ENCODE peak calls at places on chromosomes 16 and 17, in five cellular contexts. N is mesendoderm, D is H1, P is neuronal stem cell, T is H9. G is an unnamed sample. For H3K79me1, the result is how much of the 10 kb centered on the place peaks cover.

GRCh38 chr17:82860606-82861392 is 21.0 kb upstream of the ZNF750 start:
- DNase-seq in P (no peak), T (no peak), N (no peak), D (no peak), G (no peak)

GRCh38 chr17:14926526-14927122 is 338.5 kb downstream of the PMP22 start:
- DNase-seq in P (peak), N (peak), T (peak), D (peak), G (peak)

GRCh38 chr16:12311309-12311708 is 334.8 kb downstream of the SNX29 start:
- DNase-seq in T (peak), D (peak), N (peak), P (no peak), G (no peak)

GRCh38 chr16:88534731-88535141 is 35.5 kb upstream of the ZC3H18 start:
- DNase-seq in P (no peak), T (no peak), D (no peak), N (peak), G (peak)

GRCh38 chr17:47776330-47777197 is 43.5 kb downstream of the TBX21 start:
- DNase-seq in P (no peak), N (peak), D (no peak), T (peak), G (peak)

GRCh38 chr17:20114466-20114865 is 105.3 kb downstream of the SPECC1 start:
- DNase-seq in T (no peak), N (no peak), P (no peak), D (no peak), G (peak)

GRCh38 chr16:49521706-49522325 is 148.2 kb downstream of the C16orf78 start:
- DNase-seq in N (no peak), T (no peak), P (no peak), D (no peak), G (no peak)

GRCh38 chr17:10327640-10328039 is 45.2 kb downstream of the MYH13 start:
- DNase-seq in T (peak), N (peak), P (peak), D (peak), G (peak)

GRCh38 chr17:82889496-82890338 is 49.9 kb upstream of the ZNF750 start:
- DNase-seq in D (no peak), N (peak), P (no peak), T (no peak), G (no peak)

GRCh38 chr17:75476274-75476673 is 19.8 kb downstream of the TMEM94 start:
- DNase-seq in P (no peak), T (no peak), D (no peak), N (no peak), G (peak)

GRCh38 chr16:57684626-57685358 is 9.8 kb upstream of the DRC7 start:
- DNase-seq in P (no peak), N (no peak), D (no peak), T (no peak), G (no peak)

GRCh38 chr16:3971261-3971660 is 90.7 kb upstream of the CREBBP start:
- DNase-seq in D (no peak), P (no peak), N (no peak), T (no peak), G (peak)

GRCh38 chr17:50332196-50332595 is 13.7 kb upstream of the XYLT2 start:
- DNase-seq in P (no peak), N (no peak), T (no peak), D (no peak), G (no peak)

GRCh38 chr17:7673239-7673638 is 14.1 kb downstream of the TP53 start:
- DNase-seq in P (no peak), N (peak), D (peak), T (peak), G (no peak)

GRCh38 chr17:50955160-50955559 is 89.0 kb upstream of the TOB1 start:
- DNase-seq in P (no peak), T (peak), D (no peak), N (no peak), G (no peak)

GRCh38 chr17:34757611-34758010 is 178.2 kb downstream of the TMEM132E start:
- DNase-seq in T (peak), D (no peak), P (no peak), N (no peak), G (no peak)

GRCh38 chr17:75619506-75620431 is 13.5 kb upstream of the SMIM5 start:
- DNase-seq in P (peak), T (peak), D (peak), N (peak), G (peak)

GRCh38 chr16:3112881-3113574 is 642 bp downstream of the ZNF205 start:
- DNase-seq in T (no peak), P (no peak), D (no peak), N (no peak), G (no peak)

GRCh38 chr16:84976644-84977400 is 34.5 kb downstream of the ZDHHC7 start:
- DNase-seq in D (no peak), N (no peak), T (no peak), P (no peak), G (no peak)

DNA sequence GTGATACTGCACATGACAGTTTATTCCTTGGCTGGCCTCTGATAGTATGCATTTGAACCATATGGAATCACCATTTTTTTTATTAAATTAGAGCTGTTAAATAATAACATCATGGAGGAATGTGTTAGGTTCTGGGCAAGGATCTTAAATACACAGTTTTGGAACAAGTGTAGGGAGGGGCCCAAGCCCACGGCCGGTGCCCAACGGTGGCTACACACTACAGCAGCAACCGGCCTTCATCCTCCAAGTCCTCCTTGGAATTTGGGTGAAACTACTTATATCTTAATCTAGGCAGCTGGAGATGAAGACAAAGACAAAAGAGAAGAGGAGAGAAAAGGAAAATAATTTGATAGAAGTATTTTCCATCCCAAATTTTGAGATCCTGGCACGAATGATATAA is 35.6 kb downstream of the ZFHX3 start:
- DNase-seq in P (no peak), N (no peak), D (no peak), T (no peak), G (no peak)
- H3K79me1 ChIP-seq in P (under half), N (under half), D (under half), T (under half), G (under half)

GRCh38 chr16:28830531-28830930 is 7.7 kb downstream of the ATXN2L start:
- DNase-seq in P (no peak), T (no peak), N (no peak), D (no peak), G (no peak)
- H3K79me1 ChIP-seq in P (under half), T (under half), N (under half), D (under half), G (under half)

DNA sequence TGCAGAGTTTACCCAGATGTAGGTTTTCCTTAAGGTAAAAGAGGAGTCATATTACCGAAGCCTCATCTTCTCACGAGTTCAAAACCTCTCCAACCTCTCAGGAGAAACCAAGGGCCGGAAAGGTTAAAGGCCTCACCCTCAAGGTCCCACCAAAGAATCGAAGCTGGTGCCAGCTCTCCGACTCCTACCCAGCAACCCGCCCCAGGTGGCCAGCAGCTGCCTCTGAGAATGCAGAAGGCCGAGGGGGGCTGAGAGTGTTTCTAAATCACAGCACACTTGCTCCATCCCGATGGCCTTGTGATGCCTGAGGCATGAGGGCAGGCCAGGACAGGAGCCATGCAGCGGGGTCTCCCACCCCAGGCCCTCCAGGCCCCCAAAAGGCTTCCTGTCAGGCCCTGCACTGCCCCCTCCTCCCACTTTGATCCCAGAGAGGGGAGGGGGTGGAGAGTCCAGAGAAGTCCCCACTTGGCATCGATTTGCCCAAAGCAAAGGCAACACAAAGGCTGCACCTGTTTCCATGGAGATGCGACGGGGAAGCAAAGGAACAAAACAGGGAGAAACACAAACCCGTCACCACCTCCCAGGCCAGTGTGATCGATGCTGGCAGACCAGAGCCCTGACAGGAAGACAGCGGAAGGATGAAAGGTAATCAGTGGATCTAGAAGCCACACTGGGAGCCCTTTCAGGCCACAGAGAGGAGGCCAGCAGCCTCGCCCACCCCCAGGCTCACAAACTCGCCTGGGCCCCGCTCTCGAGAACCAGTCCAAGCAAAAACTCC is 39.0 kb downstream of the CUEDC1 start:
- DNase-seq in N (peak), D (peak), T (peak), P (peak), G (no peak)
- H3K79me1 ChIP-seq in N (under half), D (under half), T (under half), P (under half), G (half or more)

GRCh38 chr17:66630379-66630778 is 204.5 kb upstream of the CACNG5 start:
- DNase-seq in D (no peak), N (no peak), T (no peak), P (no peak), G (no peak)
- H3K79me1 ChIP-seq in D (under half), N (under half), T (under half), P (under half), G (under half)

DNA sequence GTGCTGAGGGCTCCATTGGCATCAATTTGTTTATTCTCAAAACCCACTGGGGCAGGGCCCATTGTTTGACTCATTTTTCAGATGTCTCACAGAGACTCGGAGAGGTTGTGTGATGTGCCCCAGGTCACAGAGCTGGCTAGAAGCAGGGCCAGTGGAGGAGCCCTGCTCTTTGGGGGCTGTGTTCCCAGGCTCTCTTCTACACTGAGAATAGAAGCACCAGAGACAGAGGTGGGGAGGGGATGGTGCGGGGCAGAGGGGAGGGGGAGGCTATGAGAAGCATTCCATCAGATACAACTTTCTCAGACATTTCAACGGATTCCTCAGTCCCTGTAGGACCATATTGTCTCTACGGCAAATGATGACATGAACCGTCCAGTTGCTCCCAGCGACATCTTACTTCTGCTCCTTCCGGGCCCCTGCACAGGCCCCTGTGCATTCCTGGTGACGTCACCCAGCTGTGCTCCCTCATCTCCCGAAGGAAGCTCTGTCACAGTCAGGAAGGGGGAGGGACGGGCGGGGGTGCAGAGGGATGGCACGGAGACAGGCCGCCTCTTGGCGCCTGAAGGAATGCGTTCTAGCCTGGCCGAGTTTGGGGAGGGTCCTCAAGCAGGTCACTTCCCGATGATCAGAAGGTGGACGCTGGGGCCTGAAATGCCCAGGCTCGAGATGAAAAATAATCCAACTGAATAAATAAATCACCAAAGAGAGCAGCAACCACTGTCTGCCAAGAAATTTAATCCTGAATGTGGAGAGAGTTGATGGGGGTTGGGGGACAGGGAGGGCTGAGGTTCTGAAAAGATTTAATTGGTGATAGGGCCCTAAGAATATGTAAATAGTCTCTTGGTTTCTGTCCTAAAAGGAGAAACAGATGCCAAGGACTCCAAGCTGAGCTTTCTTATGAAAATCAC is 114.1 kb downstream of the NOG start:
- DNase-seq in D (no peak), P (peak), T (peak), N (peak), G (peak)
- H3K79me1 ChIP-seq in D (under half), P (under half), T (under half), N (under half), G (under half)

GRCh38 chr16:78639775-78640174 is 540.3 kb downstream of the WWOX start:
- DNase-seq in D (no peak), N (no peak), T (no peak), P (no peak), G (no peak)

GRCh38 chr16:78640886-78641285 is 541.4 kb downstream of the WWOX start:
- DNase-seq in D (no peak), N (no peak), T (no peak), P (no peak), G (no peak)

GRCh38 chr16:78642621-78643285 is 543.3 kb downstream of the WWOX start:
- DNase-seq in T (no peak), N (peak), D (no peak), P (no peak), G (no peak)

GRCh38 chr16:78638371-78638770 is 538.9 kb downstream of the WWOX start:
- DNase-seq in D (no peak), N (peak), T (no peak), P (no peak), G (no peak)

GRCh38 chr16:78641463-78641862 is 542.0 kb downstream of the WWOX start:
- DNase-seq in N (no peak), T (no peak), P (no peak), D (no peak), G (no peak)
- H3K79me1 ChIP-seq in N (under half), T (under half), P (under half), D (under half), G (under half)

GRCh38 chr17:27542841-27543463 is 86.7 kb downstream of the KSR1 start:
- DNase-seq in P (no peak), D (no peak), T (no peak), N (no peak), G (no peak)
- H3K79me1 ChIP-seq in P (under half), D (under half), T (under half), N (half or more), G (under half)

GRCh38 chr17:37744633-37744927 is 279 bp downstream of the HNF1B start:
- DNase-seq in N (no peak), T (no peak), D (no peak), P (no peak), G (no peak)

GRCh38 chr17:37743875-37744632 is 805 bp downstream of the HNF1B start:
- DNase-seq in P (peak), T (peak), N (peak), D (peak), G (peak)

GRCh38 chr17:37742762-37743611 is 1.9 kb downstream of the HNF1B start:
- DNase-seq in D (peak), N (peak), T (peak), P (peak), G (peak)

GRCh38 chr17:37742114-37742761 is 2.6 kb downstream of the HNF1B start:
- DNase-seq in N (peak), T (peak), D (peak), P (peak), G (peak)

GRCh38 chr17:37743612-37743874 is 1.3 kb downstream of the HNF1B start:
- DNase-seq in D (peak), P (no peak), N (no peak), T (peak), G (no peak)
- H3K79me1 ChIP-seq in D (under half), P (under half), N (under half), T (under half), G (under half)

DNA sequence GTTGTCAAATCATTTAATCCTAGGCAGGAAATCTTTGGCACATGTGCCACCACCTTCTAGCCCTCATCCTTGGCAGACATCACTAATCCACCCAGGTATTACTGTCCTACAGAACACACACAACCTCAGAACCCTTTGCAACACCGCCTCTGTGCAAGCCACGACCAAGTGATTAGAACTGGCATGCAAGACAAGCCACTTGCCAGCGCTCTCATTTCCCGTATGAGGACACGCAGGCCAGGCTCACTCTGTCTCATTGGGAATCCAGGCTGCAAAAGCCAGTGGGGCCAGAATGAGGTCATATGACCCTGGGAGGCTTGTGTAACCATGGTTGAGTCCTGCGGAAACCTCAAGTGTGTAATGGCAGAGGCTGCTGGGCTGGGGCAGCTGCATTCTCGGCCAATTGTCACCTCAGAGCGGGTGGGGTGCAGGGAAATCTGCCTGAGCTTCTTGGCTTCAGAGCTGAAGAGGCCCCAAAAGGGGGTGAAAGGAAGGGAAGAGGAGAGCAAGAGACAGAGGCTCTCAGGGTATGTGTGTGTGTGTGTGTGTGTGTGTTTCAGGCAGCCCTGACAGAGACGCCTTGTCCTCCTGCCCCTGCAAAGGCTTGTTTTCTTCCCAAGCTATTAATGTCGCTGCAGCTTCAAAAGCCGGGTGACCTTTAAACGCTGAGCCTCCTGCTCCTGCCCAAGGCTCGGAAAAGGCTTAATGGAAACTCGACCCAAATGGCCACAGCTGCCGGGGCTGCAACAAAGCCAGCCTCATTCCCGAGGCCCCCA is 43.2 kb upstream of the MRPS23 start:
- DNase-seq in D (peak), T (peak), P (peak), N (peak), G (peak)
- H3K79me1 ChIP-seq in D (under half), T (under half), P (under half), N (under half), G (under half)

GRCh38 chr16:66551788-66552287 is 538 bp upstream of the CKLF start:
- DNase-seq in N (no peak), D (no peak), T (no peak), P (no peak), G (no peak)
- H3K79me1 ChIP-seq in N (under half), D (under half), T (under half), P (under half), G (under half)

G was measured in mesenchymal stem cell.